ENCODE peak calls at places on chromosomes 7 and 10, in six cellular contexts. Q is Panc1, V is A549, A is OCI-LY7, M is PC-3, O is testis. E is an unnamed sample.

GRCh38 chr10:88979153-88979562 is 11.4 kb upstream of the FAS start:
- DNase-seq in Q (no peak), V (no peak), A (no peak), M (no peak), O (peak; percentile 39), E (no peak)

GRCh38 chr10:17175551-17175950 is 25.9 kb downstream of the TRDMT1 start:
- DNase-seq in Q (no peak), V (no peak), A (no peak), M (no peak), O (peak; percentile 30), E (no peak)

GRCh38 chr7:127792528-127793342 is 140.7 kb downstream of the SND1 start:
- DNase-seq in Q (peak; percentile 33), V (peak; percentile 19), A (peak; percentile 30), M (peak; percentile 48), O (peak; percentile 22), E (no peak)

GRCh38 chr10:101761226-101761625 is 14.7 kb downstream of the FGF8 start:
- DNase-seq in Q (no peak), V (no peak), A (no peak), M (no peak), O (no peak), E (no peak)

GRCh38 chr7:14766747-14767146 is 135.8 kb downstream of the DGKB start:
- DNase-seq in Q (no peak), V (no peak), A (no peak), M (no peak), O (no peak), E (no peak)

GRCh38 chr7:107579881-107580715 is at the start of gene BCAP29:
- DNase-seq in Q (no peak), V (peak; percentile 64), A (peak; percentile 82), M (peak; percentile 76), O (peak; percentile 80), E (peak; percentile 43)

GRCh38 chr7:7178906-7179305 is 3.4 kb upstream of the C1GALT1 start:
- DNase-seq in Q (no peak), V (no peak), A (no peak), M (peak; percentile 73), O (no peak), E (no peak)

GRCh38 chr7:66698652-66699205 is 41.8 kb upstream of the RABGEF1 start:
- DNase-seq in Q (no peak), V (no peak), A (no peak), M (no peak), O (no peak), E (no peak)

GRCh38 chr7:76512941-76513816 is 2.8 kb downstream of the UPK3B start:
- DNase-seq in Q (no peak), V (peak; percentile 68), A (no peak), M (peak; percentile 10), O (peak; percentile 73), E (no peak)

GRCh38 chr7:115293628-115294236 is 371.8 kb downstream of the MDFIC start:
- DNase-seq in Q (no peak), V (no peak), A (no peak), M (no peak), O (no peak), E (no peak)

GRCh38 chr10:112213098-112213823 is 29.7 kb upstream of the GPAM start:
- DNase-seq in Q (no peak), V (no peak), A (no peak), M (no peak), O (no peak), E (no peak)

GRCh38 chr7:7738622-7739021 is 20.2 kb upstream of the RPA3 start:
- DNase-seq in Q (no peak), V (no peak), A (no peak), M (no peak), O (no peak), E (no peak)

GRCh38 chr7:121793716-121794115 is 79.2 kb upstream of the PTPRZ1 start:
- DNase-seq in Q (no peak), V (no peak), A (no peak), M (no peak), O (no peak), E (no peak)

GRCh38 chr10:63492788-63493403 is 27.1 kb upstream of the JMJD1C start:
- DNase-seq in Q (no peak), V (no peak), A (no peak), M (no peak), O (no peak), E (no peak)

GRCh38 chr7:84232653-84233052 is 38.1 kb upstream of the SEMA3A start:
- DNase-seq in Q (no peak), V (no peak), A (no peak), M (peak; percentile 46), O (no peak), E (no peak)

GRCh38 chr10:72186213-72186612 is 29.6 kb upstream of the ANAPC16 start:
- DNase-seq in Q (no peak), V (no peak), A (no peak), M (no peak), O (no peak), E (no peak)

GRCh38 chr10:119028900-119029612 is 458 bp upstream of the NANOS1 start:
- DNase-seq in Q (no peak), V (peak; percentile 91), A (peak; percentile 92), M (peak; percentile 83), O (peak; percentile 91), E (peak; percentile 92)

GRCh38 chr10:119281581-119282071 is 74.3 kb downstream of the GRK5 start:
- DNase-seq in Q (no peak), V (no peak), A (no peak), M (no peak), O (peak; percentile 75), E (peak; percentile 59)

GRCh38 chr10:72691470-72692056 is 380 bp upstream of the MCU start:
- DNase-seq in Q (peak; percentile 77), V (peak; percentile 93), A (no peak), M (no peak), O (no peak), E (no peak)

GRCh38 chr7:158816995-158817394 is 12.3 kb downstream of the ESYT2 start:
- DNase-seq in Q (no peak), V (no peak), A (no peak), M (peak; percentile 86), O (no peak), E (no peak)

GRCh38 chr10:73953665-73954064 is 42.7 kb downstream of the PLAU start:
- DNase-seq in Q (no peak), V (no peak), A (no peak), M (no peak), O (no peak), E (no peak)

GRCh38 chr7:22147113-22147512 is 201.4 kb upstream of the CDCA7L start:
- DNase-seq in Q (no peak), V (no peak), A (no peak), M (no peak), O (peak; percentile 38), E (no peak)

GRCh38 chr7:27183682-27184341 is 1.2 kb downstream of the HOXA11 start:
- DNase-seq in Q (no peak), V (no peak), A (no peak), M (no peak), O (no peak), E (peak; percentile 11)

GRCh38 chr10:16583382-16583781 is 61.7 kb upstream of the C1QL3 start:
- DNase-seq in Q (no peak), V (no peak), A (no peak), M (no peak), O (no peak), E (no peak)

GRCh38 chr10:43225004-43225786 is 41.7 kb downstream of the RASGEF1A start:
- DNase-seq in Q (no peak), V (no peak), A (no peak), M (no peak), O (peak; percentile 4), E (no peak)

GRCh38 chr7:128022631-128023532 is 8.4 kb downstream of the LRRC4 start:
- DNase-seq in Q (no peak), V (no peak), A (no peak), M (peak; percentile 77), O (no peak), E (no peak)

GRCh38 chr10:72270607-72271281 is 3.0 kb upstream of the DDIT4 start:
- DNase-seq in Q (no peak), V (no peak), A (no peak), M (no peak), O (peak; percentile 42), E (no peak)

GRCh38 chr7:132504851-132505250 is 71.4 kb downstream of the PLXNA4 start:
- DNase-seq in Q (no peak), V (no peak), A (no peak), M (no peak), O (no peak), E (no peak)
- TF ChIP-seq CTCF in Q (no peak), V (no peak), A (no peak), M (no peak), O (no peak), E (no peak)

GRCh38 chr7:34758111-34758601 is 100.1 kb downstream of the NPSR1 start:
- DNase-seq in Q (no peak), V (no peak), A (no peak), M (no peak), O (no peak), E (no peak)

GRCh38 chr7:34755008-34755407 is 97.0 kb downstream of the NPSR1 start:
- DNase-seq in Q (no peak), V (no peak), A (no peak), M (no peak), O (no peak), E (no peak)

GRCh38 chr7:34757570-34758110 is 99.6 kb downstream of the NPSR1 start:
- DNase-seq in Q (no peak), V (no peak), A (no peak), M (no peak), O (no peak), E (no peak)

GRCh38 chr7:34756025-34756437 is 98.0 kb downstream of the NPSR1 start:
- DNase-seq in Q (no peak), V (no peak), A (no peak), M (no peak), O (no peak), E (no peak)

DNA sequence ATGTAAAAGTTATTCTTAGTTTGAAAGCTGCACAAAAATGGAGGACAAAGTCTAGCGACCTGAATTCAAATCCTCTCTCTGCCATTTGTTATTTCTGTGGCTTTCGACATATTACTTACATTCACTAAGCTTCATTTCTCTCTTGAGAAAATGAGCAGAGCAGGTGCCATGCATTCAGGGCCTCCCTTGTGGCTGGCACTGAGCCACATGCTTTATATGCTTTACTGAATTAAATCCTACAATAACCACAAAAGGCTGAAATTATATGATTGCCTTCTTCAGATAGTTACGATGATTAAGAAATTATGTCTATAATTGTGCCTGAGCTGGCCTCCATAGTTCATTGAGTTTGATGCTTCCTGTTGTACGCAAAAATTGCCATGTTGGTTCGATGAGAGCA is 98.7 kb downstream of the NPSR1 start:
- DNase-seq in Q (no peak), V (no peak), A (no peak), M (no peak), O (no peak), E (no peak)
- H3K4me3 ChIP-seq in Q (no peak overlapping the region), V (no peak overlapping the region), A (no peak overlapping the region), M (no peak overlapping the region), O (no peak overlapping the region), E (no peak overlapping the region)

DNA sequence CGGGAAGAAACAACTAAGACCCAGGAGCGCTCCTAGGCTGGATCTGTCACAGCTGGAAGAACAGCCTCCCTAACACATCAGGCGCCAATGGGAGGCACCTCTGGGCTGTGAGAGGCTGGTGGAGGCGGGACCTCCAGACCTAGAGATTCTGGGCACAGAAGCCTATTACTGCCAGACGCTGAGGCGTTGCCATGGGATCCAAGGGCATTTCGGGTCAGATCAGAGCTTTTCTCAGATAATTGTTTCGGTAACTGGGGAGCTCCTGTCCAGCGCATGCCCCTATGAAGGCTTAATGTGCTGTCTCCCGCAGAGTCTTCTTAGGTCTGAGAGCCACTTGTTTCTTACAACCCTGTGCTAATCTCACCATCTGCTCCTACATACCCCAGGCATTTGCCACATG is 339.2 kb downstream of the ZNF716 start:
- DNase-seq in Q (no peak), V (no peak), A (no peak), M (no peak), O (no peak), E (no peak)
- H3K27ac ChIP-seq in Q (no peak overlapping the region), V (no peak overlapping the region), A (no peak overlapping the region), M (no peak overlapping the region), O (no peak overlapping the region), E (no peak overlapping the region)

GRCh38 chr7:54811016-54811924 is 52.3 kb upstream of the SEC61G start:
- DNase-seq in Q (no peak), V (no peak), A (no peak), M (peak; percentile 26), O (no peak), E (no peak)
- TF ChIP-seq CTCF in Q (no peak), V (no peak), A (no peak), M (no peak), O (no peak), E (no peak)